ENCODE peak calls at places on chromosome 12, in ten cellular contexts. One of them, this sample, is unnamed.

GRCh38 chr12:105455250-105455649 is 124.8 kb downstream of the C12orf75 start:
- DNase-seq in SK-N-SH: no peak
- DNase-seq in IMR-90: no peak
- DNase-seq in K562: no peak
- DNase-seq in GM23248: no peak
- DNase-seq in MM.1S: no peak
- DNase-seq in mammary epithelial cell: peak; percentile 62
- DNase-seq in mesenchymal stem cell: no peak
- DNase-seq in fibroblast of lung: no peak
- DNase-seq in neural progenitor cell: no peak
- DNase-seq in this sample: no peak

GRCh38 chr12:51836012-51836832 is 12.3 kb downstream of the FIGNL2 start:
- DNase-seq in mammary epithelial cell: no peak
- DNase-seq in fibroblast of lung: no peak
- DNase-seq in neural progenitor cell: peak; percentile 85
- DNase-seq in MM.1S: no peak
- DNase-seq in IMR-90: no peak
- DNase-seq in GM23248: peak; percentile 40
- DNase-seq in SK-N-SH: no peak
- DNase-seq in K562: no peak
- DNase-seq in mesenchymal stem cell: no peak
- DNase-seq in this sample: no peak

GRCh38 chr12:54658306-54659264 is 10.4 kb upstream of the DCD start:
- DNase-seq in IMR-90: peak; percentile 6
- DNase-seq in SK-N-SH: peak; percentile 38
- DNase-seq in GM23248: peak; percentile 56
- DNase-seq in mesenchymal stem cell: no peak
- DNase-seq in neural progenitor cell: peak; percentile 73
- DNase-seq in mammary epithelial cell: peak; percentile 15
- DNase-seq in K562: peak; percentile 66
- DNase-seq in MM.1S: peak; percentile 70
- DNase-seq in fibroblast of lung: no peak
- DNase-seq in this sample: no peak

GRCh38 chr12:114685869-114686268 is 1.9 kb upstream of the TBX3 start:
- DNase-seq in GM23248: no peak
- DNase-seq in K562: no peak
- DNase-seq in mammary epithelial cell: no peak
- DNase-seq in neural progenitor cell: peak; percentile 70
- DNase-seq in MM.1S: no peak
- DNase-seq in mesenchymal stem cell: no peak
- DNase-seq in IMR-90: peak; percentile 71
- DNase-seq in SK-N-SH: no peak
- DNase-seq in fibroblast of lung: peak; percentile 76
- DNase-seq in this sample: no peak

GRCh38 chr12:124397807-124398577 is 103.1 kb downstream of the RFLNA start:
- DNase-seq in neural progenitor cell: no peak
- DNase-seq in fibroblast of lung: peak; percentile 60
- DNase-seq in SK-N-SH: no peak
- DNase-seq in IMR-90: peak; percentile 41
- DNase-seq in MM.1S: no peak
- DNase-seq in mesenchymal stem cell: no peak
- DNase-seq in mammary epithelial cell: no peak
- DNase-seq in GM23248: peak; percentile 57
- DNase-seq in K562: no peak
- DNase-seq in this sample: no peak

GRCh38 chr12:752673-753400 is 458 bp downstream of the WNK1 start:
- DNase-seq in GM23248: peak; percentile 79
- DNase-seq in SK-N-SH: peak; percentile 84
- DNase-seq in fibroblast of lung: peak; percentile 48
- DNase-seq in mammary epithelial cell: peak; percentile 53
- DNase-seq in mesenchymal stem cell: peak; percentile 71
- DNase-seq in MM.1S: peak; percentile 60
- DNase-seq in K562: peak; percentile 65
- DNase-seq in neural progenitor cell: peak; percentile 89
- DNase-seq in IMR-90: peak; percentile 21
- DNase-seq in this sample: no peak

GRCh38 chr12:113136128-113136989 is 798 bp upstream of the RASAL1 start:
- DNase-seq in mammary epithelial cell: no peak
- DNase-seq in mesenchymal stem cell: no peak
- DNase-seq in neural progenitor cell: no peak
- DNase-seq in IMR-90: no peak
- DNase-seq in K562: peak; percentile 60
- DNase-seq in fibroblast of lung: no peak
- DNase-seq in GM23248: no peak
- DNase-seq in SK-N-SH: peak; percentile 50
- DNase-seq in MM.1S: no peak
- DNase-seq in this sample: no peak

GRCh38 chr12:67434653-67435375 is 165.7 kb downstream of the CAND1 start:
- DNase-seq in K562: no peak
- DNase-seq in mesenchymal stem cell: peak; percentile 98
- DNase-seq in fibroblast of lung: peak; percentile 96
- DNase-seq in GM23248: peak; percentile 97
- DNase-seq in neural progenitor cell: no peak
- DNase-seq in MM.1S: no peak
- DNase-seq in IMR-90: peak; percentile 99
- DNase-seq in mammary epithelial cell: peak; percentile 67
- DNase-seq in SK-N-SH: no peak
- DNase-seq in this sample: no peak

GRCh38 chr12:68349083-68349700 is 17.0 kb upstream of the MDM1 start:
- DNase-seq in mammary epithelial cell: no peak
- DNase-seq in GM23248: no peak
- DNase-seq in MM.1S: no peak
- DNase-seq in neural progenitor cell: peak; percentile 38
- DNase-seq in mesenchymal stem cell: no peak
- DNase-seq in SK-N-SH: no peak
- DNase-seq in fibroblast of lung: peak; percentile 34
- DNase-seq in K562: no peak
- DNase-seq in IMR-90: peak; percentile 22
- DNase-seq in this sample: no peak

GRCh38 chr12:26121323-26121740 is 3.5 kb downstream of the BHLHE41 start:
- DNase-seq in GM23248: no peak
- DNase-seq in IMR-90: no peak
- DNase-seq in mesenchymal stem cell: no peak
- DNase-seq in SK-N-SH: no peak
- DNase-seq in fibroblast of lung: no peak
- DNase-seq in neural progenitor cell: peak; percentile 24
- DNase-seq in MM.1S: peak; percentile 37
- DNase-seq in K562: no peak
- DNase-seq in mammary epithelial cell: peak; percentile 44
- DNase-seq in this sample: no peak

GRCh38 chr12:13817131-13817530 is 164.3 kb downstream of the GRIN2B start:
- DNase-seq in IMR-90: no peak
- DNase-seq in mammary epithelial cell: no peak
- DNase-seq in MM.1S: no peak
- DNase-seq in SK-N-SH: no peak
- DNase-seq in GM23248: peak; percentile 1
- DNase-seq in mesenchymal stem cell: no peak
- DNase-seq in fibroblast of lung: no peak
- DNase-seq in K562: no peak
- DNase-seq in neural progenitor cell: peak; percentile 15
- DNase-seq in this sample: no peak

GRCh38 chr12:98653866-98654493 is 8.9 kb downstream of the APAF1 start:
- DNase-seq in K562: peak; percentile 23
- DNase-seq in GM23248: peak; percentile 78
- DNase-seq in neural progenitor cell: peak; percentile 50
- DNase-seq in mesenchymal stem cell: peak; percentile 73
- DNase-seq in mammary epithelial cell: peak; percentile 23
- DNase-seq in fibroblast of lung: peak; percentile 83
- DNase-seq in MM.1S: peak; percentile 56
- DNase-seq in IMR-90: peak; percentile 70
- DNase-seq in SK-N-SH: peak; percentile 61
- DNase-seq in this sample: peak; percentile 11

DNA sequence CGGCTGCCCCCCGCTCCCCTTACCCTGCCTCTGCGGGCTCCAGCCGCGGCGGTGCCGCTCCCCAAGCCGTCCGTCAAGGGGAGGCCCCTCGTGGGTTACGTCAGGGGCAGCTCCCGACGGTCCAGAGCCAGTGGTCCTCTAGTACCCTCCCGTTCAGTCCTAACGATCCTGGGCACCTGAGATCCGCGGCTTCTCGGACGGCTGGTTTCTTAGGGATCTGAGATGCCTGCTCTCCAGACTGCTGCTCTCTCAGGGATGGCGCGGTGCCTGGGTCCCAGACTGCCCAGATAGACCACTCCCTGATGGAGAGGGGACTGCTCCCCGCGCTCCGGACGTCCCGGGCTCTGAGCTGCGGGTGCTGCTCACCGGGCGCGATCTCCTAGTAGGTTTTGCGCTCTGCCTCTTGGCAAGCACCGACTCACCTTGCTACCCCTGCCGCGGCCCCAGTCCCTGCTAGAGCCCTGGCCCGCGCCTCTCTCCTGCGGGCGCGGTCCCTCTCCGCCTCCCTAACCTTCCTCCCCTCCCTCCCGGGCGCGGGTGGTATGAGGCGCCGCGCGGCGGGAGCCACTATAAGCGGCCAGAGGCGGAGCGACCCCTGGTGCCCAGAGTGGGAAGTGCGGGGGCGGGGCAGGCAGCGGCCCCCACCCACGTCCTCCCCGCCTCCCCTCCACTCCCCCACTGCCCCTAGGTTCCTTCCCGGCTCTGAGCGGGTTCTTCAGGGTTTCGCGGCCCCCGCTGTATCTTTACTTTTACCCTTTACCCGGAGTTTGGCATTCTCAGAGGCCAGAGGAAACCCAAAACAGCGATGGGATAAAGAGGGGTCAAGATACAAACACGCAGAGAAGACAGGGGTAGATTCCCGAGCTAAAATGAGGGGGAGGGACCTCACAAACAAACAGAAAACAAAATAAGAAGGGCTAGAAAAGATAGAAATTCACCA is at the start of gene C1QL4:
- DNase-seq in MM.1S: peak; percentile 71
- DNase-seq in neural progenitor cell: peak; percentile 94
- DNase-seq in mammary epithelial cell: peak; percentile 50
- DNase-seq in GM23248: peak; percentile 86
- DNase-seq in mesenchymal stem cell: peak; percentile 78
- DNase-seq in fibroblast of lung: peak; percentile 52
- DNase-seq in IMR-90: peak; percentile 52
- DNase-seq in SK-N-SH: peak; percentile 99
- DNase-seq in K562: peak; percentile 96
- DNase-seq in this sample: peak; percentile 84
- H2AFZ ChIP-seq in MM.1S: peak within 1 kb of the TSS; percentile 56
- H2AFZ ChIP-seq in neural progenitor cell: peak within 1 kb of the TSS; percentile 58
- H2AFZ ChIP-seq in mammary epithelial cell: peak within 1 kb of the TSS; percentile 92
- H2AFZ ChIP-seq in GM23248: peak within 1 kb of the TSS; percentile 74
- H2AFZ ChIP-seq in mesenchymal stem cell: peak within 1 kb of the TSS; percentile 21
- H2AFZ ChIP-seq in fibroblast of lung: peak within 1 kb of the TSS; percentile 69
- H2AFZ ChIP-seq in IMR-90: peak within 1 kb of the TSS; percentile 85
- H2AFZ ChIP-seq in SK-N-SH: peak within 1 kb of the TSS; percentile 98
- H2AFZ ChIP-seq in K562: peak within 1 kb of the TSS; percentile 98
- H2AFZ ChIP-seq in this sample: peak within 1 kb of the TSS; percentile 97

DNA sequence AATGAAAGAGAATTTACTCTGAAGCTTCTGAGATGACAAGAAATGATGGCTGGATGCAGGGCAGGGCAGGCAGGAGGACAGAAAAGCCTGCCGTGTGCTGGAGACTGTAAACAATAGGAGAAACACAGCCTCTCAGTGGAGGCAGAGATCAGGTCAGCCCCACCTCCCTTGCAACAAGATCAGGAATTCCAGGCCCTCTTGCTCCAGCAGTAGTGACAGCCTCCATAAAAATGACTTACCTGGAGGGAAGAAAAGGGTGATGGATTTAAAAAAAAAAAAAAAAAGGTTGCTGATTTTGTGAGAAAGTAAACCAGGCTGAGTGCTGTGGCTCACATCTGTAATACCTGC is 193.7 kb downstream of the ANO4 start:
- DNase-seq in GM23248: no peak
- DNase-seq in neural progenitor cell: peak; percentile 29
- DNase-seq in MM.1S: no peak
- DNase-seq in SK-N-SH: no peak
- DNase-seq in IMR-90: no peak
- DNase-seq in K562: no peak
- DNase-seq in mammary epithelial cell: no peak
- DNase-seq in fibroblast of lung: no peak
- DNase-seq in mesenchymal stem cell: no peak
- DNase-seq in this sample: no peak
- H2AFZ ChIP-seq in GM23248: peak overlapping the region; percentile 72
- H2AFZ ChIP-seq in neural progenitor cell: peak overlapping the region; percentile 87
- H2AFZ ChIP-seq in MM.1S: peak overlapping the region; percentile 17
- H2AFZ ChIP-seq in SK-N-SH: no peak overlapping the region
- H2AFZ ChIP-seq in IMR-90: peak overlapping the region; percentile 73
- H2AFZ ChIP-seq in K562: no peak overlapping the region
- H2AFZ ChIP-seq in mammary epithelial cell: peak overlapping the region; percentile 51
- H2AFZ ChIP-seq in fibroblast of lung: no peak overlapping the region
- H2AFZ ChIP-seq in mesenchymal stem cell: no peak overlapping the region
- H2AFZ ChIP-seq in this sample: peak overlapping the region; percentile 70

DNA sequence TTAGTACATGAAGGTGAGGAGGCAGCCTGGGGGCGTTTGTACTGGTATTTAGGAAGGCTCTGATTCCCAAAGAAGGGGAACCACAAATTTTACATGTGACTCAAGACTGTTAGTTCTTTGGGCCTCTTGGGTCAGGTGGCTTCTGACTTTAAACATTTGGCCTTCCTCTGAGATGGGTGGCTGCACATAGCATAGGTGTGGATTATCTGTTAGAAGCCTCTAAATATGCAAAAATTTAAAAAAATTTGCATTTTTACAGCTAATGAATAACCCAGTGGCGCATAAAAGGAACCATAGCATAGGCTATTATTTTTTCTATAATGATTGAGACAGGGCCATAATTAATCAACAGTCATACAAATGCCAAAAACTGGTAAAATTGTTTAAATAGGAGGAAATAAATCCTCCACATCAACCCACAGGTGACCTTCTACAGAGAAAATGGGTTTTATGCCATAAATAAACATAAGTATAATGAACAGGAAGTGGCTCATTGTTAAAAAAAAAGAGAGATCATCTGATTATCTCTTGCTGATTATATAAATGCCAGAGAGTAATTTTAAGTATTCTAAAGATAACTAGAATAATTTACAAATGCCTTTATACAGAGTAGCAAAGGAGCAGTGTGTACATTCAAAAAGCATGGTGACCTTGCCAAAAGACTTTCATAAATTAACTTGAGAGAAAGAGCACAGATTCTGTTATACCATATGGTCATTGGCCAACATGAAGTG is 284.2 kb upstream of the ATP2B1 start:
- DNase-seq in neural progenitor cell: no peak
- DNase-seq in mammary epithelial cell: no peak
- DNase-seq in IMR-90: no peak
- DNase-seq in K562: no peak
- DNase-seq in fibroblast of lung: no peak
- DNase-seq in mesenchymal stem cell: peak; percentile 7
- DNase-seq in SK-N-SH: no peak
- DNase-seq in GM23248: no peak
- DNase-seq in MM.1S: no peak
- DNase-seq in this sample: no peak
- H2AFZ ChIP-seq in neural progenitor cell: no peak overlapping the region
- H2AFZ ChIP-seq in mammary epithelial cell: no peak overlapping the region
- H2AFZ ChIP-seq in IMR-90: no peak overlapping the region
- H2AFZ ChIP-seq in K562: no peak overlapping the region
- H2AFZ ChIP-seq in fibroblast of lung: no peak overlapping the region
- H2AFZ ChIP-seq in mesenchymal stem cell: no peak overlapping the region
- H2AFZ ChIP-seq in SK-N-SH: no peak overlapping the region
- H2AFZ ChIP-seq in GM23248: no peak overlapping the region
- H2AFZ ChIP-seq in MM.1S: no peak overlapping the region
- H2AFZ ChIP-seq in this sample: no peak overlapping the region

DNA sequence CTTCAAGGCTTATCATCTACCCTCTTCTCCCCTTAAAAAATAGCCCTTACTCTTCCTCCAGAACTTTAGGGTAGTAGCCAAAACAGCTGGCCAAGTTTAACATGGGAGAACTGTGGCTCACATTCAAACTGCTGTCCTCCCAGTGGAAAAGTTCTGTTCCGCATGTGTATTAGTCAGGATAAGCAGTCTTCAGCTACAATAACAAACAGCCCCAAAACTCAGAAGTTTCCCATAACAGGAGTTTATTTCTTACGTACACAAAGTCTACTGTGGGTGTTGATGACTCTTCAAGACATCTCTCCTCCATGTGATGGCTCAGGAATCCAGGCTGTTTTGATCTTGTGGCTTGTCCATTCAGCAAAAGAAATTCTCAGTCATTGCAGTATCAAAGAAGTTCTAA is 35.5 kb downstream of the MYO1H start:
- DNase-seq in mesenchymal stem cell: no peak
- DNase-seq in neural progenitor cell: no peak
- DNase-seq in GM23248: no peak
- DNase-seq in MM.1S: no peak
- DNase-seq in IMR-90: no peak
- DNase-seq in SK-N-SH: no peak
- DNase-seq in mammary epithelial cell: no peak
- DNase-seq in K562: no peak
- DNase-seq in fibroblast of lung: no peak
- DNase-seq in this sample: no peak
- H2AFZ ChIP-seq in mesenchymal stem cell: no peak overlapping the region
- H2AFZ ChIP-seq in neural progenitor cell: no peak overlapping the region
- H2AFZ ChIP-seq in GM23248: no peak overlapping the region
- H2AFZ ChIP-seq in MM.1S: no peak overlapping the region
- H2AFZ ChIP-seq in IMR-90: no peak overlapping the region
- H2AFZ ChIP-seq in SK-N-SH: no peak overlapping the region
- H2AFZ ChIP-seq in mammary epithelial cell: no peak overlapping the region
- H2AFZ ChIP-seq in K562: no peak overlapping the region
- H2AFZ ChIP-seq in fibroblast of lung: no peak overlapping the region
- H2AFZ ChIP-seq in this sample: no peak overlapping the region